ENCODE peak calls at places on chromosome 5, in ten cellular contexts. F, X, D, O, I, P, H, N, W and L are unnamed samples.

GRCh38 chr5:91928751-91929521 is 545.8 kb upstream of the ARRDC3 start:
- DNase-seq in I (no peak), N (peak), O (no peak), F (no peak), P (peak), D (no peak), H (no peak), X (peak), W (no peak), L (no peak)

GRCh38 chr5:177353093-177353492 is 1.6 kb upstream of the LMAN2 start:
- DNase-seq in O (no peak), I (no peak), W (no peak), P (no peak), X (no peak), H (no peak), F (no peak), D (no peak), N (no peak), L (no peak)

GRCh38 chr5:134554319-134555222 is 29.1 kb downstream of the JADE2 start:
- DNase-seq in D (peak), O (no peak), P (peak), W (no peak), X (no peak), I (peak), F (peak), H (peak), N (peak), L (peak)

GRCh38 chr5:68924490-68925145 is 169.2 kb upstream of the SLC30A5 start:
- DNase-seq in W (no peak), H (no peak), O (no peak), D (no peak), I (peak), F (peak), X (no peak), P (no peak), N (peak), L (peak)

GRCh38 chr5:88831856-88832255 is 51.1 kb downstream of the MEF2C start:
- DNase-seq in W (no peak), O (no peak), H (no peak), F (no peak), P (no peak), I (no peak), X (no peak), N (no peak), D (no peak), L (no peak)

GRCh38 chr5:74538206-74538661 is 102.3 kb downstream of the ENC1 start:
- DNase-seq in W (no peak), D (no peak), I (peak), H (peak), O (no peak), N (no peak), X (no peak), F (peak), P (no peak), L (peak)

GRCh38 chr5:140882591-140882899 is 621 bp downstream of the PCDHA13 start:
- DNase-seq in P (no peak), F (no peak), O (peak), I (peak), N (no peak), X (no peak), D (no peak), W (no peak), H (no peak), L (no peak)

GRCh38 chr5:178786859-178787499 is 56.5 kb upstream of the ZNF354A start:
- DNase-seq in P (peak), D (no peak), F (no peak), N (peak), H (no peak), I (peak), X (no peak), W (no peak), O (peak), L (no peak)

GRCh38 chr5:81922790-81923398 is 48.9 kb upstream of the ATG10 start:
- DNase-seq in F (no peak), I (no peak), X (no peak), N (no peak), P (no peak), W (no peak), H (no peak), O (no peak), D (no peak), L (no peak)

GRCh38 chr5:169911448-169912212 is 68.7 kb downstream of the INSYN2B start:
- DNase-seq in D (no peak), O (no peak), H (no peak), I (no peak), X (no peak), P (no peak), F (no peak), W (no peak), N (no peak), L (no peak)

GRCh38 chr5:54835642-54836041 is 149.8 kb downstream of the ESM1 start:
- DNase-seq in D (no peak), N (peak), X (no peak), W (no peak), I (no peak), F (no peak), P (no peak), O (no peak), H (no peak), L (no peak)

GRCh38 chr5:169650701-169651331 is 13.7 kb downstream of the DOCK2 start:
- DNase-seq in P (no peak), H (no peak), D (no peak), I (no peak), O (no peak), F (no peak), X (no peak), N (peak), W (no peak), L (no peak)